ENCODE peak calls at places on chromosomes 6 and 20, in ten cellular contexts. R is breast epithelium, G is nephron progenitor cell, P is pancreas, M is foreskin fibroblast, F is tibial artery, J is cardiac fibroblast, N is GM12864, H is RWPE2, V is PC-9. W is an unnamed sample.

GRCh38 chr20:25320035-25320800 is 70.4 kb downstream of the ABHD12 start:
- DNase-seq in H (no peak), N (no peak), M (no peak), V (no peak), G (no peak), P (no peak), J (no peak), R (no peak), F (peak; percentile 35), W (no peak)

GRCh38 chr6:129583864-129584263 is 126.1 kb downstream of the ARHGAP18 start:
- DNase-seq in M (no peak), V (no peak), J (no peak), N (no peak), R (no peak), P (no peak), F (no peak), G (no peak), H (no peak), W (no peak)

GRCh38 chr6:18242062-18242851 is 22.1 kb downstream of the DEK start:
- DNase-seq in G (no peak), J (peak; percentile 96), N (no peak), H (peak; percentile 74), M (peak; percentile 94), V (peak; percentile 57), R (no peak), P (no peak), F (no peak), W (no peak)

GRCh38 chr6:89023591-89024441 is 56.7 kb upstream of the PNRC1 start:
- DNase-seq in N (no peak), J (peak; percentile 46), G (no peak), H (no peak), R (no peak), V (no peak), P (no peak), M (peak; percentile 44), F (no peak), W (no peak)

GRCh38 chr6:107320126-107320525 is 139.2 kb downstream of the PDSS2 start:
- DNase-seq in V (no peak), N (no peak), R (no peak), H (no peak), J (peak; percentile 71), F (no peak), G (no peak), P (no peak), M (peak; percentile 73), W (no peak)

GRCh38 chr6:144644776-144645175 is 359.6 kb downstream of the UTRN start:
- DNase-seq in J (no peak), V (no peak), M (no peak), G (no peak), P (no peak), H (no peak), F (no peak), R (no peak), N (no peak), W (no peak)

GRCh38 chr20:35305682-35306556 is 13.7 kb upstream of the FAM83C start:
- DNase-seq in M (peak; percentile 100), F (peak; percentile 86), H (peak; percentile 100), N (no peak), G (no peak), J (peak; percentile 99), R (peak; percentile 69), P (no peak), V (peak; percentile 99), W (no peak)

GRCh38 chr6:111686249-111686997 is 80.7 kb upstream of the TRAF3IP2 start:
- DNase-seq in R (no peak), G (peak; percentile 73), V (no peak), F (no peak), M (peak; percentile 24), H (no peak), P (no peak), N (no peak), J (peak; percentile 26), W (no peak)

GRCh38 chr6:3306848-3307247 is 48.1 kb downstream of the PSMG4 start:
- DNase-seq in M (no peak), V (no peak), G (no peak), R (peak; percentile 51), P (no peak), J (no peak), N (no peak), H (no peak), F (peak; percentile 47), W (no peak)

GRCh38 chr20:48638546-48638945 is 189.3 kb downstream of the PREX1 start:
- DNase-seq in N (peak; percentile 15), P (no peak), R (no peak), G (no peak), J (peak; percentile 86), M (peak; percentile 65), H (peak; percentile 88), V (peak; percentile 87), F (no peak), W (no peak)

GRCh38 chr6:36980876-36981619 is 4.9 kb downstream of the MTCH1 start:
- DNase-seq in M (no peak), J (no peak), V (no peak), H (no peak), N (no peak), R (no peak), G (no peak), F (no peak), P (no peak), W (no peak)

GRCh38 chr6:119395192-119395591 is 45.6 kb upstream of the MAN1A1 start:
- DNase-seq in R (no peak), M (no peak), V (no peak), J (no peak), H (no peak), N (no peak), F (no peak), G (no peak), P (no peak), W (no peak)

GRCh38 chr6:29696147-29697129 is 15.5 kb upstream of the ZFP57 start:
- DNase-seq in V (no peak), P (no peak), G (peak; percentile 13), J (peak; percentile 42), H (no peak), F (no peak), N (no peak), M (peak; percentile 39), R (no peak), W (peak; percentile 44)

GRCh38 chr6:16244446-16244845 is 6.1 kb downstream of the GMPR start:
- DNase-seq in V (no peak), H (no peak), P (peak; percentile 23), F (no peak), M (no peak), R (no peak), J (no peak), N (no peak), G (no peak), W (no peak)

DNA sequence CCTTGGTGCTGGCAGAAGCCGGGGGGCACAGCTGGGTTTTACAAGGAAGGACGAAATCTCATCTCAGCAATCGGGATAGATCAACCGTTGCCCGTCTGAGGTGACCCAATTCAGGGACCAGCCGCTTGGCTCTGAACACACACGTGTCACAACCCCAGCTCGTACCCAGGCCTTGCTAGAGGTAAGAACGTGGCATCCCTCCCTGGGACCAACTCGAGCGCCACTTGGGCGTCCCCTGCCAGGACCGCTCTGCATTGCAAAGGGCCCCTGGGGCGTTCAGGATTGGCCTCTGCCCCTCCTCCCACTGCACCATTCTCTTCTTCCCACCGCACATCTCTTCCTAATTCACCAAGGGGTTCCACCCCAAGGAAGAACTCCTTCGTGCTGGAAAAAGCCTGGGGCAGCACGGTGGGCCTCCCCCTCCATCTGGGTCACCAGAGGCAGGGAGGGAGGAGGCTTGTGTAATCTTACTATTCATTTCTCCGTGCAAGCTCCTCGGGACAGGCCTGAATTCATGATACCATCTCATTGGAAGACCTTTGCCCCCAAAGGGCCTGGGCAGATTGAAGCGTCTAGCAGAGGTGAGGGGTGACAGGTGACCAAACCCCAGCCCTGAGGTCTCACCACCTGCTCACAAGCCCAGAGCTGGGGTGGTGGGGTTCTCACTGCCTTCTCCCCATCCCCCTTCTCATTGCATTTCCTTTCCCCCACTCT is 136.8 kb downstream of the LY86 start:
- DNase-seq in J (no peak), G (no peak), H (no peak), M (no peak), N (no peak), V (no peak), F (no peak), R (no peak), P (no peak), W (no peak)
- TF ChIP-seq CTCF in J (no peak), G (no peak), H (no peak), M (no peak), N (no peak), V (no peak), F (no peak), R (no peak), P (no peak), W (no peak)

DNA sequence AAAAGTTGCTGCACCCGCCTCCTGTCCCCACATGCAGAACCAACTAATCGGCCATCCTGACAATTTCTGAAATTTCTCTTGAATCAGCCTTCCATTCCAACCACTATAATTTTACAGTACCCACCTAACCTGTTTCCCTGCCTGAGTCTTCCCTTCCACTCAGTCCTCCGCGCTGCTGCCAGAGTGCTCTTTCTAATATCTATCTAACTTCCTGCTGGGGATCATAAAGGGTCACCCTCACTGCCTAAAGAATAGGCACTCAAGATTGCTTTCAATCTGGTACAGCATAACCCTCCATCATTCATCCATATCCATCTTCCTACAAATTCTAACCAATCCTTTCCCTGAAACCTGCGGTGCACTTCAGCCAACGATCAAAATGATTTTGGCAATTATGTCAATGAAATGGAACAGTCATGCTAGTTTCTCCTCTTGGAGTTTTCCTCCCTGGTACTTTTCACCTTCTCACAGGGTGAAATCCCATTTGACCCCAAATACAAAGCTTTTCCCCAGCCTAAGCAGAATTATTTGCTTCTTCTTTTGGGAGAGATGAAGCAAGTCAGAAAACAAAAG is 117.5 kb upstream of the BEND6 start:
- DNase-seq in J (no peak), M (no peak), P (no peak), G (no peak), V (no peak), F (no peak), R (no peak), H (no peak), N (no peak), W (no peak)
- TF ChIP-seq CTCF in J (no peak), M (no peak), P (no peak), G (no peak), V (no peak), F (no peak), R (no peak), H (no peak), N (no peak), W (no peak)

GRCh38 chr6:31897612-31898199 is at the start of gene EHMT2:
- DNase-seq in M (peak; percentile 94), G (peak; percentile 87), V (no peak), J (peak; percentile 78), F (peak; percentile 92), H (no peak), R (peak; percentile 79), N (no peak), P (peak; percentile 80), W (peak; percentile 96)
- TF ChIP-seq CTCF in M (no peak), G (no peak), V (no peak), J (no peak), F (no peak), H (no peak), R (no peak), N (peak; percentile 2), P (no peak), W (no peak)

GRCh38 chr6:84243240-84243639 is 15.8 kb upstream of the CEP162 start:
- DNase-seq in M (peak; percentile 56), F (no peak), G (no peak), V (no peak), H (no peak), N (no peak), J (no peak), P (no peak), R (no peak), W (no peak)
- TF ChIP-seq CTCF in M (no peak), F (peak; percentile 14), G (no peak), V (peak; percentile 33), H (peak; percentile 35), N (no peak), J (no peak), P (no peak), R (no peak), W (no peak)

W was measured in GM20000.